ENCODE peak calls at places on chromosome 1, in six cellular contexts. J, H, S, Z, X and U are unnamed samples.
A peak's percentile ranks its signal among the peaks of the same experiment; 100 is the strongest.

GRCh38 chr1:16903054-16903453 is 7.3 kb downstream of the RNU1-2 start:
- DNase-seq in S (no peak), J (no peak), X (no peak), Z (no peak), H (no peak), U (no peak)

GRCh38 chr1:67540733-67541125 is 110.5 kb upstream of the SERBP1 start:
- DNase-seq in X (no peak), Z (no peak), H (no peak), S (no peak), J (no peak), U (no peak)

GRCh38 chr1:41666991-41667631 is 182.6 kb upstream of the EDN2 start:
- DNase-seq in Z (peak; percentile 45), X (peak; percentile 56), S (no peak), J (no peak), H (no peak), U (no peak)

GRCh38 chr1:89286549-89287181 is 14.0 kb upstream of the GBP5 start:
- DNase-seq in J (no peak), X (no peak), S (no peak), Z (no peak), H (no peak), U (no peak)

GRCh38 chr1:172746091-172746949 is 87.4 kb downstream of the FASLG start:
- DNase-seq in X (peak; percentile 41), S (no peak), H (peak; percentile 90), Z (no peak), J (no peak), U (peak; percentile 20)

GRCh38 chr1:115771847-115772457 is 3.4 kb upstream of the CASQ2 start:
- DNase-seq in S (peak; percentile 82), J (no peak), Z (peak; percentile 60), X (no peak), H (peak; percentile 73), U (no peak)

GRCh38 chr1:89888480-89889335 is 67.9 kb downstream of the LRRC8D start:
- DNase-seq in J (no peak), S (no peak), Z (no peak), X (no peak), H (no peak), U (no peak)

GRCh38 chr1:223079498-223079897 is 63.5 kb downstream of the TLR5 start:
- DNase-seq in H (no peak), S (no peak), X (no peak), J (no peak), Z (no peak), U (no peak)

GRCh38 chr1:90488451-90488850 is 228.7 kb downstream of the BARHL2 start:
- DNase-seq in J (no peak), Z (no peak), S (no peak), X (no peak), H (no peak), U (no peak)

GRCh38 chr1:98327151-98327918 is 334.2 kb upstream of the SNX7 start:
- DNase-seq in X (no peak), Z (no peak), S (no peak), J (no peak), H (peak; percentile 87), U (no peak)

GRCh38 chr1:208951908-208952307 is 631.6 kb upstream of the CAMK1G start:
- DNase-seq in S (no peak), J (no peak), Z (no peak), X (no peak), H (peak; percentile 93), U (no peak)

GRCh38 chr1:223621312-223621734 is 44.2 kb downstream of the CAPN8 start:
- DNase-seq in Z (no peak), J (no peak), X (no peak), S (no peak), H (no peak), U (no peak)

GRCh38 chr1:218823291-218823900 is 350.3 kb upstream of the LYPLAL1 start:
- DNase-seq in X (no peak), J (no peak), H (no peak), Z (no peak), S (no peak), U (no peak)

GRCh38 chr1:153534933-153535663 is 693 bp downstream of the S100A6 start:
- DNase-seq in Z (no peak), X (peak; percentile 48), H (peak; percentile 42), J (no peak), S (peak; percentile 72), U (peak; percentile 29)

GRCh38 chr1:214192825-214193643 is 87.9 kb upstream of the SMYD2 start:
- DNase-seq in Z (no peak), J (no peak), H (no peak), X (no peak), S (no peak), U (no peak)

GRCh38 chr1:110482662-110483307 is 31.8 kb downstream of the PROK1 start:
- DNase-seq in Z (no peak), H (no peak), J (no peak), S (no peak), X (no peak), U (no peak)

GRCh38 chr1:71053758-71054157 is 6.1 kb upstream of the PTGER3 start:
- DNase-seq in X (no peak), H (no peak), S (no peak), J (no peak), Z (no peak), U (no peak)

GRCh38 chr1:169106095-169106920 is at the start of gene ATP1B1:
- DNase-seq in J (peak; percentile 26), Z (peak; percentile 90), S (peak; percentile 85), H (peak; percentile 87), X (peak; percentile 75), U (peak; percentile 82)

GRCh38 chr1:39128959-39129358 is 75.5 kb upstream of the MACF1 start:
- DNase-seq in S (no peak), J (no peak), X (no peak), Z (peak; percentile 94), H (no peak), U (no peak)

GRCh38 chr1:39632491-39633417 is 6.7 kb downstream of the HEYL start:
- DNase-seq in Z (peak; percentile 86), H (peak; percentile 38), X (no peak), J (no peak), S (peak; percentile 85), U (no peak)

GRCh38 chr1:180168786-180169640 is 14.3 kb downstream of the QSOX1 start:
- DNase-seq in X (no peak), H (peak; percentile 51), S (no peak), Z (peak; percentile 74), J (no peak), U (no peak)

GRCh38 chr1:177355575-177355974 is 184.8 kb downstream of the BRINP2 start:
- DNase-seq in Z (peak; percentile 13), S (no peak), J (no peak), H (peak; percentile 6), X (no peak), U (no peak)

GRCh38 chr1:81377406-81377805 is 423.3 kb upstream of the ADGRL2 start:
- DNase-seq in S (no peak), J (no peak), Z (no peak), H (no peak), X (no peak), U (no peak)

GRCh38 chr1:248592655-248593054 is 4.8 kb downstream of the OR2T10 start:
- DNase-seq in J (no peak), H (no peak), X (no peak), Z (no peak), S (no peak), U (no peak)

GRCh38 chr1:92854386-92854785 is 22.5 kb downstream of the RPL5 start:
- DNase-seq in X (no peak), H (no peak), S (no peak), J (no peak), Z (no peak), U (no peak)

GRCh38 chr1:210232524-210233215 is at the start of gene SERTAD4:
- DNase-seq in S (peak; percentile 37), Z (no peak), J (no peak), H (peak; percentile 51), X (no peak), U (no peak)

GRCh38 chr1:37028981-37029617 is 5.2 kb downstream of the GRIK3 start:
- DNase-seq in H (no peak), X (no peak), J (no peak), S (no peak), Z (no peak), U (no peak)
- TF ChIP-seq CTCF in H (no peak), X (no peak), J (no peak), S (no peak), Z (no peak), U (no peak)

GRCh38 chr1:5948681-5949005 is 43.6 kb downstream of the NPHP4 start:
- DNase-seq in J (no peak), S (no peak), H (no peak), X (no peak), Z (no peak), U (no peak)

GRCh38 chr1:5949761-5950100 is 42.5 kb downstream of the NPHP4 start:
- DNase-seq in S (no peak), Z (no peak), J (no peak), X (no peak), H (no peak), U (no peak)

GRCh38 chr1:5950201-5950895 is 41.9 kb downstream of the NPHP4 start:
- DNase-seq in S (no peak), X (no peak), H (no peak), J (no peak), Z (no peak), U (no peak)

GRCh38 chr1:5947978-5948680 is 44.1 kb downstream of the NPHP4 start:
- DNase-seq in J (no peak), S (no peak), H (no peak), X (no peak), Z (no peak), U (no peak)

DNA sequence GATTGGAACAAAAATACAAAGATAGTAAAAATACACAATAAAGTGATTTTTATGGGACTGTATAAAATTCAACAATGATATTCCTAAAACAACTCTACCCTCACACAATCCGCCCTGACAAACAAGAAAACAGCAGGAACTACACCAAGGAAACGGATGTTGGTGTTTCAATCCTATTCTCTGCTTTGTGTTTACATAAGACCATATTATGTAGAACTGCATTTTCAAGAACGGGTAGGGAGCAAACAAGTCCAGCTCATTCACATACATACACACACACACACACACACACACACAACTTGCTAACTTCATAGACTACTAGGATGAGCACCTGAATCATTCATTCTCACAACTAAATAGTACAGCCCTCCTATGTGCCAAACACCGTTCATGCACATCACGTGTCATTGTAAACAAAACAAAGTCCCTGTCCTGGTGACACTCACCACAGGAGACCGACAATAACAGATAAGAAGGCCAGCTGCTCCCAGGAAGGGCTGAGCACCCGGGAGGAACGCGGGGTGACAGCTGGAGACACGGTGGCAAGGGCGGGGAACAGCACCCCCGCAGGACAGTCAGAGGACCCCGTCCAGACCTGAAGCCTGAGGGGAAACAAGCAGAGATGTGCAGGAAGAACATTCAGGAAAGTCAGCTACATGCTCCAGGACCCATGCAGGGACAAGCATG is 43.0 kb downstream of the NPHP4 start:
- DNase-seq in Z (no peak), J (no peak), H (no peak), X (no peak), S (no peak), U (no peak)
- TF ChIP-seq CTCF in Z (no peak), J (no peak), H (no peak), X (no peak), S (no peak), U (no peak)

GRCh38 chr1:82517586-82517985 is 716.9 kb downstream of the ADGRL2 start:
- DNase-seq in S (peak; percentile 50), X (no peak), H (peak; percentile 8), Z (no peak), J (no peak), U (no peak)
- TF ChIP-seq CTCF in S (no peak), X (no peak), H (no peak), Z (no peak), J (no peak), U (no peak)

DNA sequence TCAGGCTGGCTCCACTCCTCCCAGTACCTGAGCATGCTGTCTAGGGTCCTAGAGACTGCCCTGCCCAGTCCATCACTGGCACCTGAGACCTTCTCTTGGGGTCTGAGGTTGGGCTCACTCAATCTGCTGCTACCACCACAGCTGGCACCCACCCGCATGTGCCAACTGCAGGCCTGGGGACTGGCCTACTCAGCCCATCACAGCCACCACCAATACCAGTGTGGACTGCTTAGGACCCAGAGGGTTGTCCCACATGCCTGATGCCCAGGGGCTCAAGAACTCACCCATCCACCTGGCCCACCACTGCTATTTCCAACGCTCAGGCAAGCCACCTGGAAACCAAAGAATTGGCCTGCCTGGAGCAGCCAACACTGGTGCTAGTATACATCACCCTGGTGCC is 63.5 kb downstream of the CYP4B1 start:
- DNase-seq in Z (no peak), J (no peak), S (no peak), H (no peak), X (no peak), U (no peak)
- TF ChIP-seq CTCF in Z (no peak), J (no peak), S (no peak), H (no peak), X (no peak), U (no peak)